ENCODE peak calls at places on chromosomes 13 and 19, in eight cellular contexts. L is A673; N is fibroblast of the aortic adventitia; T is cardiac fibroblast; G is CD8-positive, alpha-beta T cell; J is tibial nerve; R is left ventricle myocardium inferior; B is HFFc6. F is an unnamed sample.

GRCh38 chr19:16022251-16022650 is 54.0 kb upstream of the TPM4 start:
- DNase-seq in T (no peak), G (no peak), B (no peak), J (no peak), N (no peak), R (no peak), L (no peak), F (no peak)

GRCh38 chr13:75869981-75870380 is 233.9 kb downstream of the LMO7 start:
- DNase-seq in J (no peak), L (no peak), B (no peak), G (no peak), N (no peak), T (no peak), R (no peak), F (no peak)

GRCh38 chr13:80336335-80336734 is 4.6 kb downstream of the SPRY2 start:
- DNase-seq in N (peak), B (peak), R (no peak), L (no peak), J (no peak), T (peak), G (no peak), F (no peak)

GRCh38 chr13:111335263-111335662 is 14.8 kb downstream of the TEX29 start:
- DNase-seq in G (no peak), T (no peak), J (no peak), L (no peak), B (no peak), N (no peak), R (no peak), F (no peak)

GRCh38 chr13:41905600-41906254 is 55.2 kb downstream of the VWA8 start:
- DNase-seq in N (peak), L (peak), J (no peak), T (peak), G (no peak), R (no peak), B (peak), F (no peak)

GRCh38 chr19:5795382-5795919 is 4.5 kb upstream of the DUS3L start:
- DNase-seq in N (no peak), R (no peak), T (no peak), B (no peak), G (no peak), J (no peak), L (no peak), F (no peak)

GRCh38 chr19:55340784-55341147 is 1.1 kb downstream of the KMT5C start:
- DNase-seq in R (no peak), G (no peak), T (no peak), J (no peak), B (no peak), L (peak), N (no peak), F (peak)

GRCh38 chr13:113746671-113747070 is 12.4 kb upstream of the TMEM255B start:
- DNase-seq in N (no peak), R (no peak), B (no peak), T (no peak), G (no peak), L (no peak), J (no peak), F (no peak)

GRCh38 chr19:39448271-39448670 is 2.9 kb downstream of the SUPT5H start:
- DNase-seq in T (peak), B (peak), L (no peak), J (no peak), N (no peak), R (no peak), G (no peak), F (no peak)

GRCh38 chr13:30978981-30979956 is 46.8 kb downstream of the TEX26 start:
- DNase-seq in T (peak), B (no peak), R (no peak), J (no peak), L (peak), N (no peak), G (peak), F (peak)

GRCh38 chr13:110403721-110404120 is 96.6 kb downstream of the COL4A2 start:
- DNase-seq in R (no peak), J (no peak), T (peak), N (no peak), B (peak), G (no peak), L (no peak), F (no peak)

GRCh38 chr13:109821038-109821545 is 34.7 kb upstream of the IRS2 start:
- DNase-seq in G (no peak), L (no peak), N (no peak), R (no peak), J (no peak), B (no peak), T (no peak), F (no peak)

GRCh38 chr13:113142876-113143275 is 15.6 kb upstream of the PROZ start:
- DNase-seq in G (no peak), J (no peak), R (no peak), T (no peak), B (no peak), L (no peak), N (no peak), F (no peak)

GRCh38 chr13:112325142-112325808 is 50.9 kb upstream of the SPACA7 start:
- DNase-seq in B (no peak), T (no peak), N (no peak), L (no peak), R (no peak), J (no peak), G (no peak), F (no peak)

DNA sequence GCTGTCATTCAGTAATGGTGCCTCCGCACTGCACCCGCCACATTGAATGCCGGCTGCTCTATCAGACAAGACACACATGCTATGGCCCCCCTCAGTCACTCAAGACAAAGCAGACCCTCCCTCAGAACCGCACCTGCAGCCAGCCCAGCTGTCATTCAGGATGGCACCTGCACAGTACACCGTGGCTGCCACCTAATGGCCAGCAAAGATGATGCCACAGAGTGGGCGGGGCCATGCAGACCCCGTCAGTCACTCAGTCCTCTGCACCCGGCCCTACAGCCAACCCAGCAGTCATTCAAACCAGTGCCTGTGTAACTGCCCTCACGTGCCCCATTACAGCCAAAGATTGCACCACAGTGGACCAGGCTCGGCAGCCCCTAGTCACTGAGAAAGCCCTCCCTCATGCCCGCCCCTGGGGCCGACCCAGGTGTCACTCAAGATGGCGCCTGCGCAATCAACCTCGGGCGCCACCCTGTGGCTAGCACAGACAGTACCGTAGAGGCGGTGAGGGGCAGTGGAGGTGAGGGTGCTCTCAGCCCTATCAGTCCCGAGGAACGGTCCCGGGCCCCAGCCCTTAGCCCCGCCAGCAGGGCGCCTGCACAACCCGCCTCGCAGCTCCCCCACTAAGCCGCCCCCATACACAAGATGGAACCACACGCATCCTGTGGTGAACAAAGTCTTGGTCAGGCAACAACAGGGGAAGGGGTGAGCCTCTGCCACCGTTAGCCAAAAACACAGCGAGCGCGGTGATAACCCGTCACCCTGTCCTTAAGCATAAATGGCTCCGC is 2.4 kb downstream of the PEG3 start:
- DNase-seq in N (no peak), R (peak), J (peak), T (no peak), G (no peak), L (peak), B (no peak), F (no peak)
- TF ChIP-seq CTCF in N (no peak), R (peak), J (peak), T (no peak), G (no peak), L (peak), B (no peak), F (peak)

DNA sequence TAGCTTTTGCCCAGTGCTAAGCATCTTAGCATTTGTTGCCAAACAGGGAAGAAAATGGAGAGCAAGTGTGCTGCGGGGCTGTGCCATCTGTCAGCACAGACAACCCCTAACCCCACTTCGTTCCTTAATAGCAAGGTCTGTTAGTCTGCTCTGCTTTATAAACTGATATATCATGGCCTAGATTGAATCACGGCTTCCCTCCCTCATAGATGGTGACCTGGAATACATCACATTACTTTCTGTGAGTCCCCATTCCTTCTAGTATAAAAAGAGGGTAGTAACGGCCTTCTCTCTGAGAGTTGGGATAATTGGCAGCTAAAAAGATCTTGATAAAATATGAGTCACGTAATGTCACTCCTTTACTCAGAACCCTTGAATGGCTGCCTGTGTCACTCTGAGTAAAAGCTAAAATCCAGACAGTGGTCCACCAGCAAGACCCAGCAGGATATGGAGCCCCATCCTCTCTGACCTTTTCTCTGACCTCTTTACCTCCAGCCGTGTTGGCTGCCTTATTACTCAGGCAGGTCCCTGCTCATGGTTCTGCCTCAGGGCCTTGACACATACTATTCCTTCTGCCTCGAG is 151.7 kb downstream of the DLEU7 start:
- DNase-seq in B (no peak), T (peak), G (no peak), L (no peak), R (no peak), J (no peak), N (peak), F (no peak)
- TF ChIP-seq CTCF in B (no peak), T (no peak), G (no peak), L (no peak), R (no peak), J (no peak), N (no peak), F (no peak)

GRCh38 chr13:53068841-53069520 is 40.4 kb downstream of the OLFM4 start:
- DNase-seq in R (no peak), B (no peak), T (no peak), L (peak), N (no peak), G (no peak), J (no peak), F (no peak)
- TF ChIP-seq CTCF in R (no peak), B (no peak), T (no peak), L (no peak), N (no peak), G (no peak), J (peak), F (no peak)

DNA sequence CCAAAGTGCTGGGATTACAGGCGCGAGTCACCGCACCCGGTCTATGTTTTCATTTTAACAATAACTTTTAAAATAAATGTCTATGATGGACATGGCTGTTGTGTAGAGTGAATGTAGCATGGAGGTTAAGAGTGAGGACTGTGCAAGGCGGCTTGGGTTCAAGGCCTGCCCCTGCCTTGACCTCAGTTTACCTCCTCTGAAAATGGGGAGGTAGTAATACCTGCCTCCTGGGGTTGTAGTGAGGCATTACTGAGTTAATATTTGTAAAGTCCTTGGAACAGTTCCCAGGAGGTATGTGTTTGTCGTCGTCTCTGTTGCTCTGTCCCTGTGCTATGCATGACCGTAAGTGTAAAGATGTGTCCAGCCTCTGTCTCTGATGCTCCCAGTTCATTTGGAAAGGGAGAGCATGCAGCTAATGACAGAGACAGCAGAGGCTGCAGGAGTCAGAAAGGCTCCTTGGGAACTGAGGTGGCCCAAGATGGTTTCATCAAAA is 9.4 kb downstream of the GARRE1 start:
- DNase-seq in B (no peak), G (no peak), J (no peak), T (no peak), R (no peak), L (no peak), N (no peak), F (no peak)
- TF ChIP-seq CTCF in B (no peak), G (no peak), J (no peak), T (no peak), R (no peak), L (no peak), N (no peak), F (no peak)

DNA sequence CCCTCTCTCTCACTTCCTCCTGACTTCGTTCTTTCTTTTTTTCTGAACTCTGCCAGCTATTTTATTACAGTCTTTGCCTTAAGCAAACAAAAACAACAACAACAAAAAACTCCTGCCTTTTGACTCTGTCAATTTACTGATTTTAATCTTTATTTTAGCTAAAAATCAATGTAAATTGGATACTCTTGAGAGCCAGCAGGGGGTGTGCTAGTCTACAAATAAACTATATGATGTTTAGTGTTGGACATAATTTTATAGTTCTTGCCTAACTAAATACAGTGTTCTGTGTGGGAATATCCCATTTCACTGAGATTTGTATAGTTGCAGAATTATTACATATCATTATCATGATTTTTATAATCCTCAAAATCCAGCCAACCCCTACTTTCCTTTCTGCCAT is 1199.9 kb upstream of the SPRY2 start:
- DNase-seq in R (no peak), G (no peak), T (peak), B (peak), L (peak), J (no peak), N (no peak), F (no peak)
- TF ChIP-seq CTCF in R (no peak), G (no peak), T (peak), B (peak), L (peak), J (peak), N (no peak), F (no peak)

GRCh38 chr13:99617474-99618255 is 116.4 kb downstream of the TM9SF2 start:
- DNase-seq in J (peak), B (peak), R (no peak), T (peak), N (peak), L (peak), G (no peak), F (peak)
- TF ChIP-seq CTCF in J (peak), B (peak), R (peak), T (peak), N (peak), L (peak), G (peak), F (no peak)

GRCh38 chr13:23707674-23708073 is 137.5 kb downstream of the TNFRSF19 start:
- DNase-seq in J (no peak), G (no peak), L (no peak), T (peak), B (peak), N (peak), R (no peak), F (peak)
- TF ChIP-seq CTCF in J (no peak), G (no peak), L (peak), T (peak), B (peak), N (peak), R (peak), F (no peak)

DNA sequence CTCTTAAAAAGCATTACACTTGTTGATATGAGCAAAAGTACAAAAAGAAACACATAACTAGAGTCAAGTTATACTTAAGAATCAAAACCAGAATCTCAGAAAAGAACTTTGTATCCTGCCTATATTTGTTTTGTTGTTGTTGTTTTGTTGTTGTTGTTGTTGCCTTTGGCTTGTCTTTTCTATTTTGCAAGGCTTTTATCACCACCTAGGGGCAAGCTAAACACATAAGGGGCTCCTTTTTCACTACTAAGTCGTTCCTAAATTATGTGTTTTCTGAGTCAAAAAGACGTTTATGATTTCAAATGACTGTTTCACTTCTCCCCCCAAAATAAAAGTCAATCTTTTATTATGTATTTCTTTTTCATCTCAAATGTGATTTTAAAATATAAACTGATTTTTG is 250.2 kb downstream of the RBM26 start:
- DNase-seq in G (no peak), N (no peak), L (no peak), J (no peak), B (no peak), R (no peak), T (no peak), F (no peak)
- TF ChIP-seq CTCF in G (no peak), N (no peak), L (no peak), J (no peak), B (no peak), R (no peak), T (no peak), F (no peak)

DNA sequence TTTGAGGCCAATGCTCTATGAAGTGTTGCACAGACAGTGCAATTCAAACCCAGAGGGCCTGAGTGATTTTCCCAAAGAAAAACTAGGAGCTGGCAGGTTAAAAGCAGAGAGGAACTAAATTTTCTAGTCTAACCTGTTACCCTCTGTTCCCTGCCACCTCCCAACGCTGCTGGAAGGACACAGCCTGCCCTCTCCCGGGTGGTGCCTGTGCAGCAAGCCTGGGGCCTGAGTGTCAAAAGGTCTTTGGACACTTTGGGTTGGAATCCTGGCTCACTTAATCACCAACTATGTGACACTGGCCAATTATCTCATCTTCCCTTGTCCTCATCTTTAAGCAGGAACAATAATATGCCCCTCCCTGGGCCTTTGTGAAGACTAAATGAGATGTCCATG is 58.3 kb upstream of the WASF3 start:
- DNase-seq in R (no peak), G (no peak), T (no peak), N (no peak), L (no peak), B (no peak), J (no peak), F (peak)
- TF ChIP-seq CTCF in R (no peak), G (no peak), T (no peak), N (no peak), L (no peak), B (no peak), J (no peak), F (no peak)

F was measured in Calu3.